ENCODE peak calls at places on chromosomes 16 and 17, in nine cellular contexts. A, V, B, S, J, Z, C, D and T are unnamed samples.

GRCh38 chr16:48287239-48287638 is 39.9 kb upstream of the ABCC11 start:
- DNase-seq in A (no peak), V (no peak), B (no peak), S (no peak), J (no peak), Z (no peak), C (no peak), D (no peak), T (no peak)

GRCh38 chr16:2016407-2016922 is 3.1 kb upstream of the NPW start:
- DNase-seq in A (no peak), V (no peak), B (no peak), S (no peak), J (no peak), Z (no peak), C (no peak), D (no peak), T (no peak)

GRCh38 chr16:26838931-26839330 is 227.8 kb upstream of the C16orf82 start:
- DNase-seq in A (no peak), V (no peak), B (no peak), S (no peak), J (no peak), Z (no peak), C (no peak), D (no peak), T (no peak)

GRCh38 chr16:65833171-65833871 is 533.2 kb upstream of the CDH5 start:
- DNase-seq in A (no peak), V (no peak), B (no peak), S (no peak), J (no peak), Z (no peak), C (peak), D (peak), T (no peak)

GRCh38 chr17:35605753-35606152 is 18.6 kb downstream of the AP2B1 start:
- DNase-seq in A (no peak), V (no peak), B (no peak), S (no peak), J (no peak), Z (no peak), C (peak), D (peak), T (no peak)

GRCh38 chr17:14923981-14924380 is 341.1 kb downstream of the PMP22 start:
- DNase-seq in A (no peak), V (no peak), B (no peak), S (no peak), J (no peak), Z (no peak), C (no peak), D (peak), T (no peak)

GRCh38 chr16:87185313-87185712 is 131.9 kb downstream of the C16orf95 start:
- DNase-seq in A (no peak), V (no peak), B (no peak), S (no peak), J (no peak), Z (no peak), C (no peak), D (no peak), T (no peak)

GRCh38 chr17:4329838-4330237 is 36.6 kb downstream of the UBE2G1 start:
- DNase-seq in A (peak), V (no peak), B (peak), S (peak), J (no peak), Z (no peak), C (peak), D (peak), T (no peak)

GRCh38 chr17:412211-413015 is 59.8 kb upstream of the RPH3AL start:
- DNase-seq in A (peak), V (no peak), B (peak), S (peak), J (peak), Z (peak), C (peak), D (peak), T (peak)

GRCh38 chr16:83100679-83101078 is 473.9 kb downstream of the CDH13 start:
- DNase-seq in A (no peak), V (no peak), B (no peak), S (no peak), J (no peak), Z (no peak), C (no peak), D (no peak), T (no peak)

GRCh38 chr17:2084129-2084765 is 29.3 kb downstream of the HIC1 start:
- DNase-seq in A (no peak), V (no peak), B (no peak), S (no peak), J (no peak), Z (no peak), C (no peak), D (peak), T (no peak)

GRCh38 chr16:65908568-65908967 is 457.9 kb upstream of the CDH5 start:
- DNase-seq in A (no peak), V (no peak), B (no peak), S (no peak), J (peak), Z (no peak), C (no peak), D (no peak), T (no peak)

GRCh38 chr16:81004646-81005353 is 1.9 kb downstream of the CMC2 start:
- DNase-seq in A (peak), V (no peak), B (peak), S (peak), J (peak), Z (peak), C (peak), D (peak), T (peak)

GRCh38 chr17:33602981-33603380 is 309.9 kb upstream of the ASIC2 start:
- DNase-seq in A (no peak), V (no peak), B (no peak), S (no peak), J (peak), Z (no peak), C (no peak), D (no peak), T (no peak)

GRCh38 chr17:80328620-80329380 is 68.1 kb downstream of the RNF213 start:
- DNase-seq in A (no peak), V (no peak), B (no peak), S (no peak), J (no peak), Z (no peak), C (no peak), D (no peak), T (no peak)

GRCh38 chr16:71467810-71468209 is 5.8 kb upstream of the ZNF23 start:
- DNase-seq in A (peak), V (no peak), B (peak), S (no peak), J (no peak), Z (no peak), C (peak), D (no peak), T (no peak)

GRCh38 chr17:39196820-39197331 is 593 bp downstream of the CACNB1 start:
- DNase-seq in A (no peak), V (no peak), B (peak), S (no peak), J (peak), Z (no peak), C (peak), D (peak), T (no peak)

GRCh38 chr16:83888672-83889044 is 10.3 kb upstream of the MLYCD start:
- DNase-seq in A (no peak), V (no peak), B (no peak), S (no peak), J (no peak), Z (no peak), C (no peak), D (no peak), T (no peak)

GRCh38 chr16:88599092-88599733 is 29.0 kb downstream of the ZC3H18 start:
- DNase-seq in A (no peak), V (no peak), B (no peak), S (no peak), J (peak), Z (no peak), C (no peak), D (no peak), T (no peak)

GRCh38 chr17:42067371-42068180 is 17.2 kb upstream of the C17orf113 start:
- DNase-seq in A (peak), V (peak), B (peak), S (no peak), J (peak), Z (peak), C (peak), D (no peak), T (peak)

GRCh38 chr17:71180801-71181385 is 939.9 kb upstream of the SOX9 start:
- DNase-seq in A (peak), V (no peak), B (no peak), S (no peak), J (no peak), Z (no peak), C (peak), D (peak), T (no peak)

GRCh38 chr17:17454276-17454675 is 22.5 kb upstream of the MED9 start:
- DNase-seq in A (no peak), V (no peak), B (no peak), S (no peak), J (no peak), Z (no peak), C (no peak), D (no peak), T (no peak)

GRCh38 chr17:72931163-72931562 is 161.3 kb downstream of the SLC39A11 start:
- DNase-seq in A (no peak), V (no peak), B (no peak), S (no peak), J (no peak), Z (no peak), C (no peak), D (no peak), T (no peak)

GRCh38 chr16:30527635-30528178 is 1.3 kb upstream of the ZNF768 start:
- DNase-seq in A (no peak), V (no peak), B (no peak), S (no peak), J (no peak), Z (no peak), C (no peak), D (no peak), T (no peak)

GRCh38 chr17:12034538-12034937 is 13.9 kb downstream of the MAP2K4 start:
- DNase-seq in A (no peak), V (no peak), B (no peak), S (no peak), J (no peak), Z (no peak), C (no peak), D (no peak), T (no peak)

GRCh38 chr17:20281860-20282259 is 185.5 kb downstream of the LGALS9B start:
- DNase-seq in A (no peak), V (no peak), B (no peak), S (no peak), J (peak), Z (no peak), C (no peak), D (no peak), T (no peak)

GRCh38 chr16:56551796-56552738 is 12.8 kb upstream of the MT4 start:
- DNase-seq in A (no peak), V (no peak), B (no peak), S (no peak), J (peak), Z (no peak), C (peak), D (no peak), T (no peak)

GRCh38 chr16:14409563-14409962 is 220.5 kb downstream of the PARN start:
- DNase-seq in A (no peak), V (no peak), B (peak), S (no peak), J (no peak), Z (no peak), C (peak), D (peak), T (no peak)

GRCh38 chr17:19652595-19652994 is 4.0 kb downstream of the ALDH3A2 start:
- DNase-seq in A (no peak), V (no peak), B (no peak), S (no peak), J (no peak), Z (no peak), C (peak), D (peak), T (no peak)

GRCh38 chr17:68531252-68531651 is 19.0 kb downstream of the PRKAR1A start:
- DNase-seq in A (no peak), V (no peak), B (no peak), S (no peak), J (no peak), Z (no peak), C (no peak), D (no peak), T (no peak)

GRCh38 chr16:89670496-89671431 is 13.1 kb downstream of the SPATA33 start:
- DNase-seq in A (no peak), V (no peak), B (no peak), S (no peak), J (no peak), Z (no peak), C (no peak), D (no peak), T (no peak)

GRCh38 chr17:15076991-15077663 is 188.0 kb downstream of the PMP22 start:
- DNase-seq in A (no peak), V (no peak), B (no peak), S (no peak), J (no peak), Z (no peak), C (no peak), D (no peak), T (no peak)